ENCODE peak calls at places on chromosomes 4 and X, in five cellular contexts. N is GM23338, U is GM12878, G is HepG2, T is K562. A is an unnamed sample.

GRCh38 chr4:150149381-150149780 is 71.1 kb downstream of the DCLK2 start:
- DNase-seq in N (no peak), U (no peak), G (no peak), T (no peak), A (no peak)

GRCh38 chr4:71406459-71406963 is 67.7 kb downstream of the SLC4A4 start:
- DNase-seq in N (no peak), U (no peak), G (no peak), T (peak; percentile 72), A (no peak)

GRCh38 chrX:21946925-21947641 is 6.6 kb downstream of the SMS start:
- DNase-seq in N (peak; percentile 53), U (no peak), G (no peak), T (peak; percentile 22), A (no peak)

GRCh38 chr4:99734583-99735322 is 77.1 kb upstream of the C4orf54 start:
- DNase-seq in N (no peak), U (no peak), G (no peak), T (no peak), A (no peak)

GRCh38 chr4:38067499-38067898 is 107.3 kb downstream of the PTTG2 start:
- DNase-seq in N (no peak), U (no peak), G (no peak), T (no peak), A (no peak)

GRCh38 chr4:120293341-120293740 is 226.7 kb upstream of the MAD2L1 start:
- DNase-seq in N (no peak), U (no peak), G (no peak), T (no peak), A (no peak)

GRCh38 chrX:108091878-108092291 is 307 bp downstream of the ATG4A start:
- DNase-seq in N (no peak), U (no peak), G (no peak), T (peak; percentile 31), A (peak; percentile 25)

GRCh38 chrX:21176927-21177571 is 197.2 kb upstream of the CNKSR2 start:
- DNase-seq in N (no peak), U (no peak), G (no peak), T (no peak), A (peak; percentile 51)

GRCh38 chrX:133544105-133544504 is 128.8 kb upstream of the GPC4 start:
- DNase-seq in N (peak; percentile 17), U (no peak), G (peak; percentile 65), T (no peak), A (no peak)

GRCh38 chrX:115531818-115532403 is 29.1 kb upstream of the PLS3 start:
- DNase-seq in N (no peak), U (no peak), G (no peak), T (no peak), A (no peak)

GRCh38 chr4:4477391-4477790 is 64.5 kb downstream of the STX18 start:
- DNase-seq in N (no peak), U (no peak), G (no peak), T (no peak), A (no peak)

GRCh38 chr4:169209388-169209883 is 61.3 kb downstream of the SH3RF1 start:
- DNase-seq in N (no peak), U (no peak), G (no peak), T (no peak), A (no peak)

GRCh38 chr4:38328963-38329729 is 334.9 kb upstream of the KLF3 start:
- DNase-seq in N (no peak), U (no peak), G (no peak), T (no peak), A (no peak)

GRCh38 chr4:1799364-1799996 is 6.4 kb downstream of the FGFR3 start:
- DNase-seq in N (no peak), U (no peak), G (no peak), T (no peak), A (no peak)

GRCh38 chr4:39998659-39999345 is 21.1 kb upstream of the PDS5A start:
- DNase-seq in N (peak; percentile 24), U (no peak), G (no peak), T (no peak), A (peak; percentile 75)

GRCh38 chr4:1850276-1850675 is 5.7 kb downstream of the LETM1 start:
- DNase-seq in N (no peak), U (no peak), G (no peak), T (no peak), A (no peak)

GRCh38 chr4:173357939-173358338 is 12.8 kb upstream of the SAP30 start:
- DNase-seq in N (no peak), U (no peak), G (no peak), T (no peak), A (no peak)

GRCh38 chr4:107818301-107818910 is 6.3 kb upstream of the SGMS2 start:
- DNase-seq in N (no peak), U (no peak), G (no peak), T (no peak), A (no peak)

GRCh38 chr4:142091691-142092182 is 455.4 kb downstream of the IL15 start:
- DNase-seq in N (no peak), U (no peak), G (no peak), T (no peak), A (peak; percentile 93)

GRCh38 chrX:32524385-32524784 is 687.0 kb downstream of the DMD start:
- DNase-seq in N (no peak), U (no peak), G (no peak), T (no peak), A (no peak)

GRCh38 chrX:17531500-17531899 is 156.5 kb downstream of the NHS start:
- DNase-seq in N (no peak), U (no peak), G (no peak), T (no peak), A (no peak)

GRCh38 chr4:165010991-165011390 is 20.8 kb upstream of the TRIM60 start:
- DNase-seq in N (no peak), U (no peak), G (no peak), T (no peak), A (no peak)

GRCh38 chr4:148530114-148530513 is 87.9 kb upstream of the NR3C2 start:
- DNase-seq in N (no peak), U (no peak), G (no peak), T (no peak), A (no peak)

GRCh38 chr4:70666369-70666768 is at the start of gene JCHAIN:
- DNase-seq in N (no peak), U (no peak), G (no peak), T (no peak), A (no peak)

GRCh38 chr4:151951727-151952078 is 190.9 kb upstream of the GATB start:
- DNase-seq in N (no peak), U (no peak), G (no peak), T (no peak), A (no peak)

GRCh38 chr4:151952137-151952536 is 191.3 kb upstream of the GATB start:
- DNase-seq in N (no peak), U (no peak), G (no peak), T (no peak), A (no peak)

GRCh38 chr4:151946718-151947117 is 185.9 kb upstream of the GATB start:
- DNase-seq in N (no peak), U (no peak), G (no peak), T (no peak), A (no peak)

GRCh38 chr4:151950993-151951726 is 190.4 kb upstream of the GATB start:
- DNase-seq in N (no peak), U (no peak), G (no peak), T (no peak), A (no peak)

GRCh38 chr4:151948351-151949016 is 187.7 kb upstream of the GATB start:
- DNase-seq in N (no peak), U (no peak), G (no peak), T (no peak), A (no peak)
- TF ChIP-seq JUNB in N (no peak), U (no peak), G (no peak), T (no peak), A (no peak)

DNA sequence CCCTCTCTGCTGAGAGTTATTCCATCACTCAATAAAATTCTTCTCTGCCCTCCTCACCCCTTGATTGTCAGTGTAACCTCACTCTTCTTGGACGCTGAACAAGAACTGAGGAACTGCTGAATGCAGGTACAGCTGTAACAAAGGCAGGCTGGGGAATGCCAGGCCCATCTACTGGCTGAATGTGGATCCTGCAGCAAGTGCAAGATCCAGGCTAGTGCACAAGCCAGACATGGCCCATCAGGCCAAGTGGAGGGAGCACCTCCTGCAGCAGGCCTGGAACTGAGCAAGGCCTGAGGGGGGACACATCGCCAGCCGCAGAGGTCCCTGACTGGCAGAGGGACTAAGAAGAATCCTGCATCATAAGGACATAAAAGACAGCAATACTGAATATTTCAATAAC is 411.8 kb upstream of the PCDH10 start:
- DNase-seq in N (peak; percentile 11), U (no peak), G (no peak), T (no peak), A (peak; percentile 2)
- TF ChIP-seq JUNB in N (no peak), U (no peak), G (no peak), T (no peak), A (no peak)

DNA sequence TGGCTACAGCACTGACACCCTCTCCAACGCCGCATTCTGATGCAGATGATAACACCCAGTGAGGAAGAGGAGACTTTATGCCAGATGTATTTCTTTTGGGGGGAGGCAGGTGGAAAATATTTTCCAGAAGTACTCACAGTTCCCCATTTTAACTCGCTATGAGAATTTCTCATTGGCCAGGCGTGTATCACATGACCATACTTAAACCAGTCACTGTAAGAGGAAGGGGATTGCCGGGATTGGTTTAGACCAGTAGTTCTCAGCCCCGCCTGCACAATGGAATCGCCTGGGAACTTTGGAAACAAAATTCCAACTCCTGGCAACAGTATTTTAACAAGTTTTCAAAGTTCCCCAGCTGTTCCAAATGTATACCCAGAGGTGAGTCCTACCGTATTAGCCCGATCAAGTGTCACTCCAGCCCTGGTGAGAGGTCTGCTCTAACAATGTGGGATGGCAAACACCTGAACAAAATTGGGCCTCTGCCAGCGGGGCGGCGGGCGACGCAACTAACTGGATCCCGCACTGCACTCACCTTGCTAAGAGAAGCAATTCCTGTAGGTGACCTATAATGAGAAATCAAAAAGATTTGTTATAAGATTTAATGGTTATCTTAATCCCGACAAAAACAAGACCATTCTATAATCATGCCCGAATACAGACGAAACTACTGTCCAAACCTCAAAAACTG is 2.9 kb upstream of the MSL3 start:
- DNase-seq in N (no peak), U (no peak), G (no peak), T (no peak), A (peak; percentile 15)
- TF ChIP-seq JUNB in N (no peak), U (no peak), G (no peak), T (no peak), A (no peak)

GRCh38 chrX:13851996-13852695 is 35.3 kb upstream of the GPM6B start:
- DNase-seq in N (no peak), U (no peak), G (no peak), T (no peak), A (no peak)
- TF ChIP-seq JUNB in N (no peak), U (no peak), G (no peak), T (no peak), A (no peak)